ENCODE peak calls at places on chromosomes 11 and 22, in five cellular contexts. N is nephron progenitor cell, I is NAMALWA, B is fibroblast of mammary gland, L is colonic mucosa. M is an unnamed sample.

GRCh38 chr11:130592056-130592455 is 143.6 kb downstream of the ADAMTS15 start:
- DNase-seq in N (no peak), B (peak; percentile 38), L (no peak), I (no peak), M (no peak)

GRCh38 chr11:70089631-70090030 is 11.5 kb downstream of the ANO1 start:
- DNase-seq in B (no peak), L (no peak), N (no peak), I (no peak), M (no peak)

GRCh38 chr11:16814410-16815046 is 76.1 kb downstream of the C11orf58 start:
- DNase-seq in I (no peak), N (no peak), L (no peak), B (no peak), M (no peak)

GRCh38 chr11:68935066-68935465 is 31.4 kb downstream of the IGHMBP2 start:
- DNase-seq in L (no peak), I (no peak), N (no peak), B (no peak), M (no peak)

GRCh38 chr22:47042116-47042825 is 279.8 kb downstream of the TBC1D22A start:
- DNase-seq in I (no peak), L (no peak), B (no peak), N (no peak), M (no peak)

GRCh38 chr22:50420015-50420414 is 54.8 kb downstream of the SBF1 start:
- DNase-seq in B (no peak), I (no peak), N (no peak), L (no peak), M (no peak)

GRCh38 chr11:64258946-64259532 is 7.7 kb downstream of the PLCB3 start:
- DNase-seq in N (no peak), B (no peak), L (no peak), I (no peak), M (no peak)

GRCh38 chr11:4881860-4882500 is at the start of gene OR51T1:
- DNase-seq in I (no peak), N (peak; percentile 33), B (peak; percentile 31), L (no peak), M (no peak)

GRCh38 chr11:57276857-57277505 is 39.9 kb upstream of the APLNR start:
- DNase-seq in L (no peak), B (peak; percentile 15), I (peak; percentile 7), N (no peak), M (no peak)

GRCh38 chr11:114279778-114280532 is 16.2 kb upstream of the NNMT start:
- DNase-seq in N (no peak), I (no peak), L (no peak), B (peak; percentile 72), M (no peak)

GRCh38 chr22:39475902-39476301 is 19.1 kb downstream of the MGAT3 start:
- DNase-seq in B (no peak), I (no peak), L (no peak), N (no peak), M (no peak)

GRCh38 chr11:10599388-10600175 is 31.1 kb upstream of the LYVE1 start:
- DNase-seq in L (no peak), I (no peak), B (no peak), N (no peak), M (no peak)

GRCh38 chr22:44825310-44826150 is 73.2 kb downstream of the ARHGAP8 start:
- DNase-seq in I (no peak), N (no peak), B (no peak), L (no peak), M (no peak)

GRCh38 chr11:94766656-94767291 is 1.4 kb upstream of the AMOTL1 start:
- DNase-seq in N (no peak), L (no peak), I (no peak), B (no peak), M (peak; percentile 46)

GRCh38 chr11:65120831-65121230 is 1.1 kb downstream of the FAU start:
- DNase-seq in I (no peak), L (no peak), N (no peak), B (no peak), M (no peak)

GRCh38 chr11:60984149-60984548 is 12.7 kb downstream of the CD6 start:
- DNase-seq in N (no peak), I (no peak), B (no peak), L (no peak), M (no peak)

GRCh38 chr22:19691721-19692341 is 22.5 kb upstream of the SEPTIN5 start:
- DNase-seq in N (peak; percentile 37), B (peak; percentile 79), L (no peak), I (no peak), M (peak; percentile 90)

GRCh38 chr11:117822031-117822521 is 2.5 kb downstream of the FXYD2 start:
- DNase-seq in I (peak; percentile 55), L (no peak), N (peak; percentile 62), B (no peak), M (no peak)

GRCh38 chr11:44530413-44531115 is 34.9 kb upstream of the CD82 start:
- DNase-seq in I (no peak), L (no peak), B (peak; percentile 67), N (no peak), M (no peak)

GRCh38 chr11:46380340-46381045 is 976 bp upstream of the MDK start:
- DNase-seq in I (peak; percentile 40), L (peak; percentile 93), N (peak; percentile 80), B (peak; percentile 36), M (peak; percentile 58)

GRCh38 chr11:10401696-10402392 is 53.2 kb upstream of the AMPD3 start:
- DNase-seq in N (no peak), I (no peak), B (no peak), L (no peak), M (no peak)

GRCh38 chr22:31826443-31826842 is 72.6 kb downstream of the DEPDC5 start:
- DNase-seq in I (no peak), B (no peak), L (no peak), N (no peak), M (no peak)

GRCh38 chr22:49785841-49786451 is 41.7 kb downstream of the BRD1 start:
- DNase-seq in N (no peak), B (no peak), L (no peak), I (no peak), M (no peak)

GRCh38 chr11:21285104-21285503 is 615.7 kb downstream of the NELL1 start:
- DNase-seq in B (no peak), L (no peak), N (no peak), I (no peak), M (no peak)